ENCODE peak calls at places on chromosomes 11 and 22, in ten cellular contexts. L, R, I, J, A, N, T, O, V and X are unnamed samples.
A peak's percentile ranks its signal among the peaks of the same experiment; 100 is the strongest.

GRCh38 chr11:78350101-78350645 is 67.4 kb downstream of the GAB2 start:
- DNase-seq in L (no peak), R (peak; percentile 24), I (peak; percentile 53), J (no peak), A (no peak), N (no peak), T (no peak), O (no peak), V (no peak), X (no peak)

GRCh38 chr11:2268911-2269600 is 1.3 kb downstream of the ASCL2 start:
- DNase-seq in L (peak; percentile 65), R (no peak), I (peak; percentile 35), J (peak; percentile 3), A (peak; percentile 76), N (no peak), T (peak; percentile 71), O (no peak), V (peak; percentile 67), X (peak; percentile 42)

GRCh38 chr22:20607157-20607907 is 99.9 kb downstream of the MED15 start:
- DNase-seq in L (peak; percentile 76), R (no peak), I (no peak), J (no peak), A (no peak), N (no peak), T (no peak), O (no peak), V (no peak), X (no peak)

GRCh38 chr11:31919175-31919574 is 108.1 kb upstream of the PAX6 start:
- DNase-seq in L (no peak), R (no peak), I (no peak), J (no peak), A (no peak), N (no peak), T (no peak), O (no peak), V (no peak), X (no peak)

GRCh38 chr22:46090631-46091201 is 59.6 kb upstream of the PPARA start:
- DNase-seq in L (no peak), R (peak; percentile 69), I (peak; percentile 37), J (no peak), A (no peak), N (no peak), T (no peak), O (no peak), V (no peak), X (peak; percentile 73)

GRCh38 chr22:48842976-48843375 is 984.7 kb downstream of the BRD1 start:
- DNase-seq in L (no peak), R (no peak), I (no peak), J (no peak), A (no peak), N (no peak), T (no peak), O (no peak), V (no peak), X (no peak)

GRCh38 chr11:71129624-71130023 is 122.8 kb downstream of the SHANK2 start:
- DNase-seq in L (no peak), R (peak; percentile 82), I (peak; percentile 71), J (no peak), A (no peak), N (no peak), T (no peak), O (no peak), V (no peak), X (peak; percentile 42)

GRCh38 chr22:38075105-38075825 is 8.7 kb downstream of the SLC16A8 start:
- DNase-seq in L (no peak), R (no peak), I (no peak), J (no peak), A (no peak), N (no peak), T (no peak), O (no peak), V (no peak), X (no peak)

GRCh38 chr11:128521697-128522062 is 65.7 kb downstream of the ETS1 start:
- DNase-seq in L (no peak), R (no peak), I (no peak), J (peak; percentile 16), A (no peak), N (no peak), T (no peak), O (no peak), V (no peak), X (no peak)

GRCh38 chr11:100727410-100727809 is 40.3 kb downstream of the ARHGAP42 start:
- DNase-seq in L (no peak), R (no peak), I (no peak), J (no peak), A (no peak), N (no peak), T (no peak), O (no peak), V (no peak), X (no peak)

GRCh38 chr11:3914807-3915206 is 59.3 kb downstream of the STIM1 start:
- DNase-seq in L (no peak), R (peak; percentile 32), I (no peak), J (no peak), A (no peak), N (peak; percentile 24), T (no peak), O (no peak), V (no peak), X (no peak)

GRCh38 chr11:62444835-62445234 is 26.0 kb downstream of the SCGB1A1 start:
- DNase-seq in L (no peak), R (no peak), I (no peak), J (no peak), A (no peak), N (no peak), T (no peak), O (no peak), V (no peak), X (no peak)

GRCh38 chr11:73344191-73344607 is 32.0 kb upstream of the RELT start:
- DNase-seq in L (no peak), R (no peak), I (peak; percentile 72), J (no peak), A (no peak), N (no peak), T (no peak), O (peak; percentile 55), V (no peak), X (no peak)

GRCh38 chr11:111870887-111871692 is at the start of gene ALG9:
- DNase-seq in L (peak; percentile 70), R (peak; percentile 78), I (peak; percentile 92), J (peak; percentile 88), A (peak; percentile 81), N (peak; percentile 88), T (peak; percentile 86), O (peak; percentile 37), V (peak; percentile 93), X (peak; percentile 79)

GRCh38 chr11:97269527-97269926 is 879.7 kb downstream of the JRKL start:
- DNase-seq in L (peak; percentile 29), R (peak; percentile 37), I (no peak), J (no peak), A (no peak), N (no peak), T (no peak), O (no peak), V (no peak), X (peak; percentile 13)

GRCh38 chr11:76783901-76784813 is 1.0 kb downstream of the TSKU start:
- DNase-seq in L (no peak), R (peak; percentile 90), I (peak; percentile 96), J (peak; percentile 81), A (no peak), N (no peak), T (no peak), O (peak; percentile 16), V (no peak), X (no peak)